ENCODE peak calls at places on chromosomes 13 and 19, in four cellular contexts. Z is heart right ventricle, S is keratinocyte, K is ovary. D is an unnamed sample.

GRCh38 chr13:48595330-48596127 is 58.2 kb upstream of the CYSLTR2 start:
- DNase-seq in S (no peak), K (peak; percentile 67), Z (no peak), D (peak; percentile 74)

GRCh38 chr19:4908781-4909171 is 525 bp upstream of the UHRF1 start:
- DNase-seq in K (no peak), Z (no peak), S (no peak), D (no peak)

GRCh38 chr13:33849211-33849610 is 31.3 kb downstream of the RFC3 start:
- DNase-seq in S (no peak), K (no peak), Z (no peak), D (no peak)

GRCh38 chr13:90752070-90752469 is 595.4 kb upstream of the MIR17HG start:
- DNase-seq in K (no peak), Z (no peak), S (no peak), D (no peak)

GRCh38 chr13:48234652-48235099 is 1.7 kb downstream of the ITM2B start:
- DNase-seq in S (no peak), Z (no peak), K (no peak), D (no peak)

GRCh38 chr13:34942732-34943674 is 933 bp downstream of the NBEA start:
- DNase-seq in S (no peak), Z (peak; percentile 26), K (peak; percentile 44), D (peak; percentile 51)

GRCh38 chr13:42696191-42696590 is 85.2 kb upstream of the FAM216B start:
- DNase-seq in K (no peak), Z (no peak), S (peak; percentile 75), D (no peak)

GRCh38 chr19:49149652-49150105 is 5.5 kb downstream of the HRC start:
- DNase-seq in S (no peak), K (peak; percentile 81), Z (peak; percentile 67), D (peak; percentile 83)

GRCh38 chr19:43469160-43469480 is 3.7 kb upstream of the LYPD3 start:
- DNase-seq in K (no peak), S (no peak), Z (no peak), D (no peak)

GRCh38 chr13:76829572-76830327 is 56.5 kb downstream of the KCTD12 start:
- DNase-seq in S (no peak), K (peak; percentile 58), Z (no peak), D (no peak)

GRCh38 chr13:47066261-47066660 is 169.4 kb upstream of the HTR2A start:
- DNase-seq in S (no peak), K (no peak), Z (no peak), D (no peak)

GRCh38 chr13:105783261-105783660 is 752.2 kb downstream of the EFNB2 start:
- DNase-seq in Z (no peak), S (no peak), K (no peak), D (no peak)

GRCh38 chr13:94672400-94672799 is 39.9 kb downstream of the SOX21 start:
- DNase-seq in Z (no peak), S (no peak), K (no peak), D (no peak)

GRCh38 chr13:93751117-93751516 is 524.5 kb downstream of the GPC6 start:
- DNase-seq in S (no peak), K (no peak), Z (no peak), D (no peak)

GRCh38 chr13:50419896-50420295 is 404.7 kb downstream of the KCNRG start:
- DNase-seq in Z (peak; percentile 20), S (no peak), K (no peak), D (peak; percentile 59)

GRCh38 chr13:91155512-91156114 is 191.9 kb upstream of the MIR17HG start:
- DNase-seq in S (no peak), Z (no peak), K (no peak), D (no peak)

GRCh38 chr13:113116206-113116800 is 6.3 kb upstream of the F10 start:
- DNase-seq in S (no peak), K (no peak), Z (no peak), D (peak; percentile 9)

GRCh38 chr19:33503791-33504444 is 17.7 kb downstream of the PEPD start:
- DNase-seq in K (no peak), S (no peak), Z (no peak), D (no peak)

GRCh38 chr19:12837225-12837624 is 1.1 kb upstream of the MAST1 start:
- DNase-seq in K (no peak), Z (no peak), S (peak; percentile 54), D (no peak)

GRCh38 chr19:8361921-8362793 is 1.8 kb upstream of the ANGPTL4 start:
- DNase-seq in K (peak; percentile 79), Z (peak; percentile 93), S (peak; percentile 92), D (peak; percentile 98)

GRCh38 chr19:10420444-10421239 is at the start of gene PDE4A:
- DNase-seq in K (no peak), Z (no peak), S (no peak), D (no peak)

GRCh38 chr13:98492335-98493034 is 84.4 kb downstream of the STK24 start:
- DNase-seq in S (no peak), Z (no peak), K (no peak), D (no peak)

GRCh38 chr19:37997911-37998344 is 90.9 kb downstream of the SIPA1L3 start:
- DNase-seq in Z (no peak), K (no peak), S (no peak), D (no peak)

GRCh38 chr13:111270765-111271164 is 49.7 kb upstream of the TEX29 start:
- DNase-seq in K (no peak), S (no peak), Z (no peak), D (no peak)

GRCh38 chr13:51912511-51913225 is 50.9 kb downstream of the CCDC70 start:
- DNase-seq in S (no peak), K (no peak), Z (no peak), D (no peak)

GRCh38 chr13:41222259-41222852 is 28.0 kb upstream of the KBTBD7 start:
- DNase-seq in Z (no peak), S (peak; percentile 46), K (no peak), D (peak; percentile 28)

GRCh38 chr13:40189885-40190655 is 476.4 kb downstream of the FOXO1 start:
- DNase-seq in K (peak; percentile 46), S (no peak), Z (no peak), D (no peak)

GRCh38 chr13:51921790-51922740 is 60.3 kb downstream of the CCDC70 start:
- DNase-seq in K (no peak), S (no peak), Z (no peak), D (no peak)

GRCh38 chr13:38783992-38784875 is 97.4 kb downstream of the FREM2 start:
- DNase-seq in K (no peak), Z (no peak), S (no peak), D (no peak)

GRCh38 chr13:75749407-75749806 is 113.3 kb downstream of the LMO7 start:
- DNase-seq in S (no peak), K (peak; percentile 43), Z (no peak), D (no peak)

GRCh38 chr19:30245401-30246039 is 126.7 kb upstream of the ZNF536 start:
- DNase-seq in Z (no peak), S (no peak), K (no peak), D (no peak)

DNA sequence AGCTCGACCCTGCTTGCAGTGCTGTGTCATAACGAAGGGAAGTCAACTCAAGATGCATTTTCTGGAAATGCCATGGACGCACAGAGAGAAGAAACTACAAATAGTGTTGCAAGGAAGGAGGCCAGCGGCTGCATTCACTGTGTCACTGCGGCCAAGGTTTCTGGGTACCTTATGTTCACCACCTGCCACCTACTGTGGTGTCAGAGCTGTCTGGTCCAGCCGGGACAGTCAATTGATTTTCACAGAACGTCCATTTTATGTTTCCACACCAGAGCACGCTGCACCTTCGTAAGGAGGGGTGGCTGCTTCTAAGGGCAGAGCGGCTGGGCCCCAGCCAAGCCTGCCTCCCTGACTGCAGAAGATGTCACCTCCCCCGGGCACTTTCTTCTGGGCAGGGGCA is 17.7 kb downstream of the TSHZ3 start:
- DNase-seq in K (no peak), Z (no peak), S (no peak), D (no peak)
- H3K4me1 ChIP-seq in K (peaks cover 30% of the 10 kb centered on the region), Z (peaks cover 20% of the 10 kb centered on the region), S (peaks cover 42% of the 10 kb centered on the region), D (peaks cover 33% of the 10 kb centered on the region)

GRCh38 chr13:101210774-101211173 is 205.5 kb downstream of the NALCN start:
- DNase-seq in K (no peak), Z (no peak), S (no peak), D (no peak)

GRCh38 chr13:101209206-101209893 is 207.0 kb downstream of the NALCN start:
- DNase-seq in K (no peak), S (no peak), Z (no peak), D (no peak)

GRCh38 chr13:101205408-101205807 is 210.9 kb downstream of the NALCN start:
- DNase-seq in K (no peak), Z (no peak), S (no peak), D (no peak)

GRCh38 chr13:101217086-101217485 is 199.2 kb downstream of the NALCN start:
- DNase-seq in Z (no peak), K (no peak), S (no peak), D (no peak)

GRCh38 chr13:101211261-101211660 is 205.0 kb downstream of the NALCN start:
- DNase-seq in S (no peak), Z (no peak), K (no peak), D (no peak)
- H3K27ac ChIP-seq in S (no peak overlapping the region), Z (no peak overlapping the region), K (no peak overlapping the region), D (no peak overlapping the region)

GRCh38 chr13:31962661-31963345 is 68.8 kb upstream of the FRY start:
- DNase-seq in Z (no peak), K (no peak), S (no peak), D (no peak)

GRCh38 chr13:31964168-31964567 is 67.4 kb upstream of the FRY start:
- DNase-seq in Z (no peak), K (no peak), S (no peak), D (no peak)

GRCh38 chr13:31968473-31968872 is 63.1 kb upstream of the FRY start:
- DNase-seq in S (no peak), K (no peak), Z (no peak), D (peak; percentile 27)

GRCh38 chr13:31967155-31967554 is 64.4 kb upstream of the FRY start:
- DNase-seq in S (no peak), K (no peak), Z (no peak), D (no peak)

GRCh38 chr13:31965361-31966066 is 66.1 kb upstream of the FRY start:
- DNase-seq in K (no peak), S (no peak), Z (no peak), D (no peak)
- H3K4me3 ChIP-seq in K (no peak overlapping the region), S (no peak overlapping the region), Z (no peak overlapping the region), D (no peak overlapping the region)

GRCh38 chr19:40607898-40608621 is 6.9 kb downstream of the LTBP4 start:
- DNase-seq in K (no peak), S (no peak), Z (no peak), D (no peak)
- H3K4me1 ChIP-seq in K (peaks cover 11% of the 10 kb centered on the region), S (peaks cover 46% of the 10 kb centered on the region), Z (peaks cover 78% of the 10 kb centered on the region), D (peaks cover 41% of the 10 kb centered on the region)

GRCh38 chr19:29098091-29098490 is 114.9 kb downstream of the UQCRFS1 start:
- DNase-seq in S (no peak), Z (no peak), K (no peak), D (peak; percentile 54)
- H3K27ac ChIP-seq in S (no peak overlapping the region), Z (no peak overlapping the region), K (no peak overlapping the region), D (peak overlapping the region; percentile 88)

DNA sequence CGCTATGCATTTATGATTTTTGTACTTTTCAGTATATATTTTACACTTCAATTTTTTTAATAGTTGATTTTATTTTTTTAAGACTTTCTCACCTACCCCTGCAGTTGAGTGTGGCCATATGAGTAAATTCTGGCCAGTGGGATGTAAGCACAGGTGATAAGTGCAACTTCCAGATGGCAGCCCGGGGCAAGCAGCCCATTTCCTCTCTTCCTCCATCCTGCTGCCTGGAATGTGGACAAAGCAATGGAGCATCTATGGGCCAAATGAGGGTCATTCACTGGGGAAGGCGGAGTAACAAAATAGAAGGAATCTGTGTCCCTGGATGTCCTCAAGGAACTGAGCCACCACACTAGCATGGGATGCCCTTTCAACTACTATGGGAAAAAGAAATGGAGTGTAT is 12.3 kb downstream of the RFXAP start:
- DNase-seq in S (no peak), K (no peak), Z (no peak), D (no peak)
- H3K4me3 ChIP-seq in S (no peak overlapping the region), K (no peak overlapping the region), Z (no peak overlapping the region), D (no peak overlapping the region)

D was measured in adrenal gland.